ENCODE peak calls at places on chromosome 19, in four cellular contexts. Z is fibroblast of lung, Y is right lobe of liver, B is pancreas. Q is an unnamed sample.

GRCh38 chr19:58001895-58002369 is 688 bp downstream of the ZNF606 start:
- DNase-seq in Y (no peak), B (no peak), Z (peak), Q (no peak)

GRCh38 chr19:18782559-18783225 is 8.4 kb downstream of the COMP start:
- DNase-seq in Y (no peak), Z (no peak), B (no peak), Q (no peak)

GRCh38 chr19:56934438-56935090 is 94.0 kb upstream of the PEG3 start:
- DNase-seq in Z (no peak), Y (no peak), B (no peak), Q (no peak)

GRCh38 chr19:31572671-31573298 is 223.5 kb upstream of the TSHZ3 start:
- DNase-seq in B (no peak), Z (no peak), Y (no peak), Q (no peak)

GRCh38 chr19:8491574-8491973 is 10.9 kb downstream of the PRAM1 start:
- DNase-seq in B (no peak), Y (peak), Z (no peak), Q (no peak)

GRCh38 chr19:45468159-45468651 is 409 bp downstream of the FOSB start:
- DNase-seq in Y (peak), B (peak), Z (no peak), Q (no peak)

GRCh38 chr19:49130325-49130724 is 11.0 kb downstream of the PPFIA3 start:
- DNase-seq in Z (no peak), B (no peak), Y (no peak), Q (no peak)

GRCh38 chr19:40739871-40740703 is 10.2 kb downstream of the ACTMAP start:
- DNase-seq in Y (no peak), Z (no peak), B (no peak), Q (no peak)

GRCh38 chr19:8306235-8307054 is 1.7 kb downstream of the CD320 start:
- DNase-seq in Z (no peak), B (peak), Y (peak), Q (no peak)

GRCh38 chr19:32041681-32042292 is 303.6 kb upstream of the ZNF507 start:
- DNase-seq in B (peak), Z (peak), Y (no peak), Q (peak)

GRCh38 chr19:19602713-19603320 is 15.7 kb downstream of the PBX4 start:
- DNase-seq in B (no peak), Y (no peak), Z (no peak), Q (no peak)

GRCh38 chr19:22263121-22263520 is 23.1 kb upstream of the ZNF729 start:
- DNase-seq in Z (no peak), Y (no peak), B (no peak), Q (no peak)

GRCh38 chr19:49125025-49125731 is 5.8 kb downstream of the PPFIA3 start:
- DNase-seq in Z (no peak), Y (no peak), B (no peak), Q (no peak)

GRCh38 chr19:34677386-34678084 is at the start of gene ZNF302:
- DNase-seq in Z (peak), Y (peak), B (peak), Q (peak)

GRCh38 chr19:17993076-17993813 is 14.7 kb upstream of the ARRDC2 start:
- DNase-seq in Z (no peak), Y (no peak), B (no peak), Q (no peak)

GRCh38 chr19:33906578-33907335 is 110.1 kb downstream of the KCTD15 start:
- DNase-seq in Y (no peak), Z (peak), B (peak), Q (no peak)

GRCh38 chr19:54009440-54009839 is 18.0 kb downstream of the CACNG6 start:
- DNase-seq in Z (no peak), Y (no peak), B (no peak), Q (no peak)

GRCh38 chr19:480016-480855 is 16.1 kb upstream of the MADCAM1 start:
- DNase-seq in Y (peak), B (peak), Z (peak), Q (peak)

GRCh38 chr19:14315433-14315832 is 65.8 kb upstream of the ADGRE5 start:
- DNase-seq in Y (no peak), Z (no peak), B (no peak), Q (no peak)

GRCh38 chr19:39470724-39471339 is 9.8 kb upstream of the TIMM50 start:
- DNase-seq in B (no peak), Z (peak), Y (no peak), Q (no peak)

GRCh38 chr19:56133858-56134654 is 7.0 kb upstream of the ZNF444 start:
- DNase-seq in B (no peak), Z (no peak), Y (no peak), Q (no peak)

GRCh38 chr19:55255618-55256423 is 3.0 kb downstream of the PPP6R1 start:
- DNase-seq in B (no peak), Z (peak), Y (no peak), Q (no peak)

GRCh38 chr19:29532956-29533355 is 7.2 kb downstream of the VSTM2B start:
- DNase-seq in Z (no peak), B (no peak), Y (peak), Q (peak)

DNA sequence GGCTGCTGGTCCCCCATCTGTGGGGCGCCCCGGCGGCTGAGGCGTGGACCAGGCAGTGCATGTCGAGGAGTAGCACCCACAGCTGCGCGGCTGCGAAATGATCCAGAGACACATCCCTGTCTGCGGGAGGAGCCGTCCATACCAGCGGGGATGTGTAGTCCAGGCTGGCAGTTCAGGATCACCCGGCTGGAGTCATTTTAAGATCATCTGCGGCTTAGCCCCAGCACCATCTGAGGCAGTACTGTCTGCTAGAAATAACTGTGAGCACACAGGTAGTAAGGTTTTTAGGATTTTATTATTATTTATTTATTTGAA is 3.1 kb downstream of the ADAT3 start:
- DNase-seq in B (no peak), Z (no peak), Y (no peak), Q (no peak)
- H3K27ac ChIP-seq in B (peak), Z (no peak), Y (no peak), Q (peak)

GRCh38 chr19:4278926-4279529 is at the start of gene SHD:
- DNase-seq in Z (no peak), B (no peak), Y (no peak), Q (no peak)

GRCh38 chr19:4278460-4278901 is 585 bp upstream of the SHD start:
- DNase-seq in Y (no peak), B (no peak), Z (no peak), Q (no peak)

GRCh38 chr19:4277051-4277700 is 1.9 kb upstream of the SHD start:
- DNase-seq in Z (no peak), Y (no peak), B (no peak), Q (no peak)

GRCh38 chr19:4279530-4280422 is 710 bp downstream of the SHD start:
- DNase-seq in Z (no peak), B (no peak), Y (no peak), Q (no peak)

GRCh38 chr19:4278010-4278409 is 1.1 kb upstream of the SHD start:
- DNase-seq in Y (no peak), B (no peak), Z (no peak), Q (no peak)
- H3K27ac ChIP-seq in Y (no peak), B (no peak), Z (no peak), Q (no peak)

DNA sequence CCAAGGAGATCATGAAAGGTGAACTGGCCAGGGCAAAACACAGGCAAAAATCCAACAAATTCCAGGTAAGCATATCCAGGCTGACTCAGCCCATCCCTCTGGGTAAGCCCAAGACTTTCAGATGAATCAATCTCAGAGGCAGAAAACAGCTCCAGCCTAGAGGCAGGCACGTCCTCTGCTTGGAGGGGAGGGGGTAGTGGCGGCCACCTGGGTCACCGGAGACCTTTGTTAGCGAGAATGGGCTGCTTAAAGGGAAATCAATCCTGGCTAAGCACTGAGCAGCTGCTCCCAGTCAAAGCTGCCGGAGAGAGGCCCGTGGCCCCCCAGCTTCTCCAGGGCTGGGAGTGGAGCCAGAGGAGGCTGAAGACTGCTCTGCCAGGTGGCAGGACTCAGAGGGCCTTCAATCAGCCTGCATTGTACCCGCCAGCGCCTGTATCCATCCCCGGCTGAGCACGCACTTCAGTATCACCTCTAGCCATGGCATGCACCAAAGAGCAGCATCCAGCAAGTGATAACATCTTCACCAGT is 48.2 kb downstream of the PIN1 start:
- DNase-seq in B (no peak), Y (no peak), Z (no peak), Q (no peak)
- H3K27ac ChIP-seq in B (no peak), Y (no peak), Z (no peak), Q (no peak)

GRCh38 chr19:5030136-5030820 is 61.4 kb downstream of the KDM4B start:
- DNase-seq in B (no peak), Y (no peak), Z (no peak), Q (no peak)

GRCh38 chr19:5031231-5032100 is 62.6 kb downstream of the KDM4B start:
- DNase-seq in Z (peak), Y (peak), B (peak), Q (peak)

GRCh38 chr19:5026706-5027273 is 57.9 kb downstream of the KDM4B start:
- DNase-seq in Z (no peak), Y (no peak), B (no peak), Q (no peak)

GRCh38 chr19:5030822-5031221 is 61.9 kb downstream of the KDM4B start:
- DNase-seq in Z (no peak), Y (no peak), B (no peak), Q (no peak)

DNA sequence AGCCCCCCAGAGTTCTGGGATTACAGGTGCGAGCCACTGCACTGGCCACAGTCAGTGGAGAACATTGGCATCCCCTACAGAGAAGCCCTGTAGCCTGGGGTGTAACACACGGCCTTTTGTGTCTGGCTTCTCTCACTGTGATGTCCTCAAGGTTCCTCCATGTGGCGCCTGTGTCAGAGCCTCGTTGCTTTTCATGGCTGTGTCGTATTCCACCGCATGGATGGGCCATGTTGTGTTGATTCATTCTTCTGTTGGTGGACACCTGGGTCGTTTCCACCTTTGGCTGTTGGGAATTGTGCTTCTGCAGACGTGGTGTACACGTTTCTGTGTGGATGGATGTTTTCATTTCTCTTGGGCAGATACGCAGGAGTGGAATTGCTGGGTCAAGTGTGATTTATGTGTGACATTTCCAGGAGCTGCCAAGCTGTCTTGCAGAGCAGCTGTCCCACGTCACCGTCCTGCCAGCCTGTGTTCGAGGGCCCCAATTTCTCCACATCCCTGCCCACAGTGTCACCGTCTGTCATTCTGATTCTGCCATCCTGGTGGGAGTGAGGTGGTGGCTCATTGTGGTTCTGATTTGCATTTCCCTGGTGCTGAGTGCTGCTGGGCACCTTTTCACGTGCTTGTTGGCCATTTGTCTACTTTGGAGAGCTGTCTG is 59.4 kb downstream of the KDM4B start:
- DNase-seq in Y (no peak), B (no peak), Z (no peak), Q (no peak)
- H3K27ac ChIP-seq in Y (no peak), B (no peak), Z (no peak), Q (no peak)

DNA sequence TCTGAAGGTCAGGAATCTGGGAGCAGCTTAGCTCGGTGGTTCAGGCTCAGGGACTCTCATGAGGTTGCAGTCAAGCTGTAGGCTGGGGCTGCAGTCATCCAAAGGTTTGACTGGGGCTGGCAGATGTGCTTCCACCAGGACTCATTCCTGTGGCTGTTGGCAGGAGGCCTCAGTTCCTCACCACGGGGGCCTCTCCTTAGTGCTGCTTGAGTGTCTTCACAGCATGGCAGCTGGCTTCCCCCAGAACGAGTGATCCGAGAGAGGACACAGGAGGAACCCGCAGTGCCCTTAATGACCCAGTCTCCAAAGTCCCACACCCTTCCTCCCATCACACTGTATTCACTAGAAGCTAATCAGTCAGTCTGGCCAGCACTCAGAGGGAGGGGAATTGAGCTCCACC is 38.7 kb upstream of the EHD2 start:
- DNase-seq in Z (no peak), B (no peak), Y (no peak), Q (no peak)
- H3K27ac ChIP-seq in Z (no peak), B (no peak), Y (no peak), Q (no peak)

DNA sequence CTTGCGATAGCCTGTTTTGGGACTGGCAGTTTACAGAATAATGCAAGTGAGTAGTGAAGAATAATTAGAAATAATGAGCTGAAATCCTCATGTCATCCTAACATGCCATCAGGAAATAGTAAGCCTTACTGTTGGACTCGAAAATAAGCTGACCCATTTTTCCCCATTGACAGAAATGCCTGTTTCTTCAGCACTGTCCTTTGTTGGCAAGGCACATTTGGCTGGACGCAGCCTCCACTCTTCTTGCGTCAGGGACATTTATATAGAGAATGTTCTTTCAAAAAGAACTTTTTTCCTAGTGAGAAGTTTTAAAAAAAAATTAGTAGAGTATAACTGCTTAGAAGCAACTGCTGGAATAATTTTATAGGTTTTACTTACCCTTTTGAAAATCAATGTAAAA is 47.1 kb downstream of the ARHGAP35 start:
- DNase-seq in Y (no peak), B (no peak), Z (no peak), Q (no peak)
- H3K27ac ChIP-seq in Y (no peak), B (no peak), Z (no peak), Q (no peak)

GRCh38 chr19:13031917-13032623 is 36.8 kb downstream of the NFIX start:
- DNase-seq in Y (no peak), Z (peak), B (no peak), Q (peak)

GRCh38 chr19:13034636-13035035 is 39.4 kb downstream of the NFIX start:
- DNase-seq in Y (no peak), B (no peak), Z (no peak), Q (no peak)

GRCh38 chr19:13032837-13033236 is 37.6 kb downstream of the NFIX start:
- DNase-seq in B (no peak), Z (no peak), Y (no peak), Q (no peak)

GRCh38 chr19:13033819-13034611 is 38.7 kb downstream of the NFIX start:
- DNase-seq in Y (peak), Z (peak), B (peak), Q (peak)

GRCh38 chr19:13033244-13033643 is 38.0 kb downstream of the NFIX start:
- DNase-seq in Z (no peak), Y (no peak), B (no peak), Q (no peak)
- H3K27ac ChIP-seq in Z (no peak), Y (no peak), B (no peak), Q (peak)

DNA sequence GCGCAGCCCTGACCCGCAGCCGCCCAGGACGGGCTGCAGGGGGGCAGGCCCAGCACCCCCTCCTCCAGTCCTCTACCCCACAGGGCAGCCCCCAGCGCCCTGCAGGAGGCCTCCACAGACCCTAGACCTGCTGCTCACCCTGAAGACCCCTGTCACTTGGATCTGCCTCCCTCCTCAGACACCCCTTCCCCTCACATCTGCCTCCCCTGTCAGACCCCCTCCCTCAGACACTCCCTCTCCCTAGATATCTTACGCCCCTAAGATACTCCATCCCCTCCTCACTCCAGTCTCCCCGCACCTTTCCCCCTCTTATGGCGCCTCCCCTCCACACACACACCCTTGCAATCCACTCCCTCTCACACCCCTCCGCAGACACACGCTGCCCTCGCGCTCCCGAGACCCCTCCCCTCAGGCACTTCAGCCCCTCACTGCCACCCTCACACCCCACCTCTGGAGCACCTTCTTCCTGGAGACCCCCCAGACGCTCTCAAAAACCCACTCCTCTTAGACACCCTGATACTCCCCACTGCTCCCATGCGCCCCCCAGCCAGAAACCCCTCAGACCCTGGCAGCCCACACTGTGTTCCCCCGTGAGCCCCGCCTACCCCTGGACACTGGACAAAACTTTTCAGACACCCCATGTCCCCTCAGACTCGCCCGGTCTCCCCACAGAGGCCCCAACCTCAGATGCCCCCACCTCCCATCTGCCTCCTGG is 14.6 kb downstream of the ERFL start:
- DNase-seq in Y (no peak), B (no peak), Z (no peak), Q (no peak)
- H3K27ac ChIP-seq in Y (no peak), B (no peak), Z (no peak), Q (no peak)

DNA sequence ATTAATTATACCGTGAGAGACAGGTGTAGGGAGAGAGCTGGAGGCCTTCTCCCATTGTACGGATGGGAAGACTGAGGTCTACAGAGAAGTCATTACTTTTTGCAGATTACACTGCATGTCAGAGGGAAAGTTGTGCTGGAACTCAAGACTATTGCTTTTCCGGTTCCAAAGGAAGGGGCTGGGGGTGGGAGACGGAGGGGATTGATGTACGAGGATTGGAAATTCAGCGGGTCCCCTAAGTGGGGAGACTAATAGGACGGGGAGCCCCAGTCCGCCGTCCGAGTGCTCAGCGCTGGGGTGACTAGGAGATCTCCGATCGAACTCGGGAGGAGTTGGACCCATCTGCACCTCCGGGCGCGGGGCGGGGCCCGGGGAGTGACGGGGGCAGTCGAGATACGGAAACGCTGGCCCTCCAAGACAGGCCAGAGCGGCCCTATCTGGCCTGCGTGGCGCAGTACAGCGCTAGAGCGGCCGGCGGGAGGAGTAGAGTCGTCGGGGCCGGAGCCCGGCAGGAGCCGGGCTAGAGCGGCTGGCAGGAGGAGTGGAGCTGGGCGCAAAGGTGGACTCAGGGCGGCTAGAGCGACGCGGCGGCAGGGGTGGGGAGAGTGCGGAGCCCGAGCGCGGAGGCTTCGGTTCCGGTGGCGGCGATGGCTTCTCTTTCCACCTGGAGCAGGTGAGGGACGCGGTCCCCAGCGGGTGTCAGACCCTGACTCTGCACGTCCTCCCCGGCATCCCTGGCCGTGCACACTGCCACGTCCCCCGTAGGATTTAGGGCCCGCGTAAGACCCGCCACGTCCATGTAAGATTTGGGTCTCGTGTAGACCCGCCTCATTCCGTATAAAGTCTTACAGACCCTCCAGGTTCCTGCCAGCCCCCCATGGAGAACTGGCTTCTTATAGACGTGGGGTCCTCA is 1.1 kb downstream of the ARHGEF1 start:
- DNase-seq in Y (peak), Z (peak), B (peak), Q (peak)
- H3K27ac ChIP-seq in Y (peak), Z (peak), B (peak), Q (peak)

GRCh38 chr19:36142046-36142445 is 2.2 kb downstream of the CAPNS1 start:
- DNase-seq in Y (no peak), B (no peak), Z (no peak), Q (no peak)

GRCh38 chr19:36139473-36140288 is at the start of gene CAPNS1:
- DNase-seq in Z (peak), B (peak), Y (peak), Q (peak)

GRCh38 chr19:36142496-36142895 is 2.6 kb downstream of the CAPNS1 start:
- DNase-seq in Z (no peak), B (no peak), Y (no peak), Q (no peak)

GRCh38 chr19:36140289-36141038 is 598 bp downstream of the CAPNS1 start:
- DNase-seq in Z (peak), Y (peak), B (peak), Q (peak)

GRCh38 chr19:36141039-36141914 is 1.4 kb downstream of the CAPNS1 start:
- DNase-seq in B (peak), Y (peak), Z (peak), Q (peak)
- H3K27ac ChIP-seq in B (peak), Y (peak), Z (no peak), Q (peak)

Q was measured in substantia nigra.